ENCODE peak calls at places on chromosomes 13 and 19, in seven cellular contexts. C is HFF-Myc, B is stomach, A is fibroblast of the aortic adventitia, D is neuronal stem cell, H is transverse colon, Q is choroid plexus epithelial cell. Y is an unnamed sample.

GRCh38 chr13:44576396-44577235 is 486 bp upstream of the TSC22D1 start:
- DNase-seq in C (no peak), B (peak; percentile 34), A (no peak), D (peak; percentile 38), H (peak; percentile 19), Q (no peak), Y (peak; percentile 19)

GRCh38 chr19:15812059-15812722 is 3.3 kb downstream of the OR10H1 start:
- DNase-seq in C (no peak), B (peak; percentile 40), A (no peak), D (no peak), H (peak; percentile 38), Q (no peak), Y (peak; percentile 19)

GRCh38 chr19:17289489-17289888 is 7.8 kb downstream of the ANKLE1 start:
- DNase-seq in C (peak; percentile 57), B (peak; percentile 76), A (peak; percentile 91), D (peak; percentile 69), H (peak; percentile 71), Q (peak; percentile 95), Y (no peak)

GRCh38 chr13:49985129-49985528 is 11.7 kb upstream of the TRIM13 start:
- DNase-seq in C (no peak), B (peak; percentile 36), A (no peak), D (no peak), H (no peak), Q (no peak), Y (no peak)

GRCh38 chr13:79909664-79910063 is 428.7 kb downstream of the NDFIP2 start:
- DNase-seq in C (no peak), B (no peak), A (no peak), D (no peak), H (no peak), Q (no peak), Y (no peak)

GRCh38 chr13:111202149-111202548 is 87.0 kb downstream of the ARHGEF7 start:
- DNase-seq in C (no peak), B (no peak), A (no peak), D (no peak), H (no peak), Q (no peak), Y (no peak)

GRCh38 chr19:55641376-55642152 is 762 bp downstream of the ZNF580 start:
- DNase-seq in C (no peak), B (no peak), A (peak; percentile 39), D (no peak), H (no peak), Q (peak; percentile 50), Y (peak; percentile 51)

GRCh38 chr13:80399340-80400163 is 58.6 kb upstream of the SPRY2 start:
- DNase-seq in C (peak; percentile 15), B (peak; percentile 76), A (no peak), D (no peak), H (peak; percentile 23), Q (peak; percentile 8), Y (no peak)

GRCh38 chr13:97257800-97258799 is 36.0 kb downstream of the MBNL2 start:
- DNase-seq in C (peak; percentile 54), B (no peak), A (peak; percentile 92), D (no peak), H (no peak), Q (peak; percentile 96), Y (peak; percentile 45)

GRCh38 chr19:54100560-54100959 is at the start of gene OSCAR:
- DNase-seq in C (no peak), B (no peak), A (peak; percentile 33), D (no peak), H (no peak), Q (no peak), Y (no peak)

GRCh38 chr19:49205114-49205513 is 47.5 kb downstream of the TRPM4 start:
- DNase-seq in C (no peak), B (no peak), A (no peak), D (no peak), H (no peak), Q (no peak), Y (no peak)

GRCh38 chr13:114017028-114017630 is 43.3 kb upstream of the C13orf46 start:
- DNase-seq in C (no peak), B (no peak), A (peak; percentile 50), D (no peak), H (no peak), Q (peak; percentile 48), Y (no peak)

GRCh38 chr19:46287585-46287984 is 9.3 kb upstream of the HIF3A start:
- DNase-seq in C (no peak), B (no peak), A (no peak), D (no peak), H (no peak), Q (peak; percentile 35), Y (no peak)

GRCh38 chr13:105778196-105778595 is 757.3 kb downstream of the EFNB2 start:
- DNase-seq in C (no peak), B (no peak), A (no peak), D (no peak), H (no peak), Q (peak; percentile 63), Y (no peak)

GRCh38 chr19:10431254-10431942 is 11.1 kb downstream of the PDE4A start:
- DNase-seq in C (no peak), B (peak; percentile 44), A (peak; percentile 22), D (no peak), H (peak; percentile 61), Q (no peak), Y (peak; percentile 56)

GRCh38 chr19:54188224-54188871 is 1.0 kb downstream of the MBOAT7 start:
- DNase-seq in C (no peak), B (no peak), A (peak; percentile 56), D (no peak), H (no peak), Q (peak; percentile 55), Y (peak; percentile 52)

GRCh38 chr13:91185294-91185863 is 162.1 kb upstream of the MIR17HG start:
- DNase-seq in C (no peak), B (no peak), A (peak; percentile 1), D (no peak), H (no peak), Q (peak; percentile 53), Y (no peak)

GRCh38 chr13:60790620-60791019 is 393.6 kb downstream of the TDRD3 start:
- DNase-seq in C (no peak), B (peak; percentile 25), A (no peak), D (no peak), H (no peak), Q (no peak), Y (no peak)

GRCh38 chr19:676343-677105 is at the start of gene FSTL3:
- DNase-seq in C (no peak), B (no peak), A (peak; percentile 28), D (no peak), H (no peak), Q (no peak), Y (no peak)
- H3K4me3 ChIP-seq in C (peak within 1 kb of the TSS; percentile 51), B (peak within 1 kb of the TSS; percentile 55), A (peak within 1 kb of the TSS; percentile 81), D (no peak within 1 kb of the TSS), H (peak within 1 kb of the TSS; percentile 49), Q (peak within 1 kb of the TSS; percentile 74), Y (no peak within 1 kb of the TSS)

DNA sequence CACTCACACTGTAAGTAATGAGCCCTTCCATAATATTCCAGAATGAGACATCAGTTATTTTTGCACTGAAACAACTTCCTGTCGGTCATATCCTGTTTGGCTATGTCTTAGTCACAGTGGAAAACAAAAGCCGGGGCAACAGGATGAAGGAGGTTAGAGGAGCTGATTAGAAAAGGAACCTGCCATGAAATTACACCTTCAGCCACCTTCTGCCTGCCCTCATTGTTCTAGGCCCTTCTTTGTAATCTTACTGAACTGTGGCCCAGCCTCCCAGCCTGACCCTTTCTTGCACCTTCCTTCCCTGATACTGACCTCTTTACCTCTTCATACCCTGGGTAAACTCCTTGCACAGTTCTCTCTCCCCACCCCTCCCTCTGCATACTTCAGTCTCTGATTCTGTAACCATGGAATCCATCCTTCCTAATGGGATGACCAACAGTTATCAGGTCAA is 67.3 kb downstream of the DOCK9 start:
- DNase-seq in C (peak; percentile 50), B (no peak), A (peak; percentile 64), D (no peak), H (no peak), Q (peak; percentile 66), Y (peak; percentile 34)
- H3K4me3 ChIP-seq in C (no peak overlapping the region), B (no peak overlapping the region), A (no peak overlapping the region), D (no peak overlapping the region), H (no peak overlapping the region), Q (no peak overlapping the region), Y (peak overlapping the region; percentile 46)

GRCh38 chr13:100440756-100441421 is 147.7 kb downstream of the GGACT start:
- DNase-seq in C (no peak), B (no peak), A (peak; percentile 58), D (no peak), H (no peak), Q (peak; percentile 77), Y (no peak)
- H3K4me3 ChIP-seq in C (no peak overlapping the region), B (no peak overlapping the region), A (no peak overlapping the region), D (no peak overlapping the region), H (no peak overlapping the region), Q (no peak overlapping the region), Y (no peak overlapping the region)

DNA sequence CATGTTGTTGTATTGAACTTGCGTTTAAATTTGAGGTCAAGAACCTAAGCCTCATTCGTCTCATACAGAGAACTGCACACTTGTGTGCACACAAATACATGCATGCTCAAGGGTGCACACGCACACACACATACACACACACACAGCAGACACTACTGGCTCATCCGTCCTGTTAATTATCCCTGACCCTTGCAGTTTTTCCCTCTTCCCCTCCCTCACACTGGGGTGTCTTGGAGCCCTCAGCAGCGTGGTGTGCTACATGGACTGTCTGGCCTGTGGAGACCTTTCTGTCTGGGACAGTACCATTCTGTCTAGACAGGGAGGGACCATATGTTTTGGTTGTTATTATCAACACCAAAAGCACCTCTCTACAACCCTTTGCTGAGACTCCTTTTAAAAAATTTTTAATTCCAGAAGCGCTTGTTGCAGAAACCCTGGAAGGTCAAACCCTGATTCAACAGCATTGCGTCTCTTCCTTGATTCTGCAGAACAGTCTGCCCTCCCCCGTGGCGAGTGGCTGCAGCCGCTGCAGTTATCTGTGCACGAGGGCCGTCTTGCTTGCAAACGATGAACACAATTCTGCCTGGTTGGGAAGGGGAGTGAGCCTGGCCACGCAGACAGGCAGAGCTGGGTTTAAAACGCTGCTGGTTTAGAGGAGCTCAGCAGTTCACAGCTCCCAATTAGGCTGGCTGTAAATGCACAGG is 374.0 kb downstream of the IRS2 start:
- DNase-seq in C (no peak), B (peak; percentile 34), A (no peak), D (peak; percentile 61), H (peak; percentile 32), Q (peak; percentile 81), Y (no peak)
- H3K4me3 ChIP-seq in C (no peak overlapping the region), B (no peak overlapping the region), A (no peak overlapping the region), D (no peak overlapping the region), H (no peak overlapping the region), Q (peak overlapping the region; percentile 17), Y (no peak overlapping the region)

GRCh38 chr19:44754743-44755066 is 6.2 kb downstream of the BCL3 start:
- DNase-seq in C (no peak), B (no peak), A (no peak), D (no peak), H (no peak), Q (no peak), Y (no peak)
- H3K4me3 ChIP-seq in C (no peak overlapping the region), B (peak overlapping the region; percentile 39), A (peak overlapping the region; percentile 47), D (no peak overlapping the region), H (peak overlapping the region; percentile 36), Q (peak overlapping the region; percentile 16), Y (peak overlapping the region; percentile 55)

DNA sequence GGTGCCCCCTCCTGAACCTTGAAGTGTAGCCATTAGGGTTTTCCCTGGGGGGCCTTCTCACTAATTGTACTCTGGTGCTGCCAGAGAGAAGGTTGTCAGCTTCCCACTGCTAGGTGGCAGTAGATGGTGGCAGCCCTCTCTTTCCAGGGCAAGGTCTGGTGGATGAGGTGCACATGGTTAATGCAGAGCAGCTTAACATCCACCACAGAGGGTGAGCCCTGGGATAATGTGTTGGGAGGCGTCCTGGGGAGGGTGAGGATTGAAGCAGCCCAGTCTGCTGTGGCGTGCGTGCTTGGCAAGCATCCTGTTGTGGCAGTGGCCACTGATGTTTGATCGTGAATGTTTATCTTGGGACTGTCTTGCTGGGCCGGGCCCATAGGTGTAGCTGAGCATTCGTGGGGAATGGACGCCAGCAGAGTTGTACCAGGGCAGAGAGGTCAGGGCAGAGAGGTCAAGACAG is 5.8 kb downstream of the EGLN2 start:
- DNase-seq in C (no peak), B (peak; percentile 73), A (no peak), D (no peak), H (no peak), Q (no peak), Y (no peak)
- H3K4me3 ChIP-seq in C (no peak overlapping the region), B (no peak overlapping the region), A (no peak overlapping the region), D (no peak overlapping the region), H (no peak overlapping the region), Q (no peak overlapping the region), Y (peak overlapping the region; percentile 67)